ENCODE peak calls at places on chromosomes 3 and 15, in seven cellular contexts. A is HepG2, D is H1, S is SK-N-SH, Z is HCT116, W is K562, Q is GM12878. M is an unnamed sample.

GRCh38 chr3:175748087-175748732 is 889.1 kb downstream of the NAALADL2 start:
- DNase-seq in D (no peak), S (no peak), Q (no peak), W (no peak), Z (no peak), A (no peak), M (no peak)

GRCh38 chr15:55270301-55270700 is 19.3 kb downstream of the RAB27A start:
- DNase-seq in A (no peak), Q (no peak), W (no peak), D (no peak), Z (no peak), S (peak; percentile 24), M (no peak)

GRCh38 chr3:133997871-133998635 is 31.7 kb downstream of the SLCO2A1 start:
- DNase-seq in Q (no peak), D (no peak), W (no peak), A (no peak), Z (no peak), S (no peak), M (no peak)

GRCh38 chr15:72468103-72468502 is 6.0 kb upstream of the ARIH1 start:
- DNase-seq in W (no peak), A (no peak), D (no peak), Q (no peak), Z (no peak), S (no peak), M (no peak)

GRCh38 chr15:27808182-27808581 is 290.9 kb downstream of the OCA2 start:
- DNase-seq in Z (no peak), W (peak; percentile 17), D (no peak), A (no peak), S (no peak), Q (no peak), M (no peak)

GRCh38 chr15:97645758-97646157 is 314.7 kb upstream of the ARRDC4 start:
- DNase-seq in D (no peak), W (no peak), S (no peak), Q (no peak), A (no peak), Z (no peak), M (no peak)

GRCh38 chr3:170458285-170458684 is 39.6 kb downstream of the CLDN11 start:
- DNase-seq in D (no peak), W (no peak), Q (no peak), A (no peak), Z (no peak), S (no peak), M (no peak)

GRCh38 chr3:76470285-76470684 is 569.6 kb upstream of the ROBO2 start:
- DNase-seq in Q (no peak), W (no peak), S (no peak), Z (no peak), A (no peak), D (no peak), M (no peak)

GRCh38 chr3:194306771-194307640 is 44.1 kb downstream of the CPN2 start:
- DNase-seq in Q (peak; percentile 81), W (no peak), D (no peak), A (no peak), S (no peak), Z (no peak), M (no peak)

GRCh38 chr15:84812842-84813241 is 4.3 kb upstream of the ALPK3 start:
- DNase-seq in Q (no peak), W (no peak), S (no peak), A (no peak), D (no peak), Z (no peak), M (no peak)

GRCh38 chr3:51669241-51670052 is 1.6 kb upstream of the TEX264 start:
- DNase-seq in Q (no peak), D (peak; percentile 90), S (peak; percentile 81), Z (peak; percentile 75), W (peak; percentile 63), A (peak; percentile 73), M (peak; percentile 75)
- TF ChIP-seq SIN3A in Q (no peak), D (no peak), S (no peak), Z (no peak), W (no peak), A (no peak), M (no peak)

GRCh38 chr3:152402698-152403456 is 134.1 kb downstream of the MBNL1 start:
- DNase-seq in D (no peak), Q (no peak), W (no peak), S (no peak), A (no peak), Z (no peak), M (no peak)

GRCh38 chr3:152398495-152398894 is 129.8 kb downstream of the MBNL1 start:
- DNase-seq in W (no peak), Q (no peak), D (no peak), S (no peak), Z (no peak), A (no peak), M (no peak)

GRCh38 chr3:152399374-152399773 is 130.6 kb downstream of the MBNL1 start:
- DNase-seq in D (no peak), A (no peak), W (no peak), Z (no peak), S (no peak), Q (no peak), M (no peak)

GRCh38 chr3:152403632-152404066 is 134.9 kb downstream of the MBNL1 start:
- DNase-seq in W (peak; percentile 17), Z (no peak), Q (no peak), A (no peak), D (no peak), S (no peak), M (no peak)

DNA sequence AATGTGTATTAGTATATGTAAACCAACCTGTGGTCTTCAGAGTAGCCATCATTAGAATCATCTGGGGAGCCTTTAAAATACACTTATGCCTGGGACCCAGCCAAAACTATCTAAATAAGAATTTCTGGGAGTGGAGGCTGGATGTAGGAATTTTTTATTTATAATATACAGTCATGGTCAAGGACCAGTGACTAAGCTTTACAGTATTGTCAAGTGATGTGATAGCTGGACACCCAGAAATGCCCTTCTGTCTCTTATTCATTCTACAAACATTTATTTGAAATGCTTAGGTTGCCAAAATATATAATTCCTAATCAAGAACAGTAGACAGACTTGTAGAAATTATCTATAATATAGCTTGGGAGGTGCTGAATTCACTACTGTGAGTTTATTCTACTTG is 132.2 kb downstream of the MBNL1 start:
- DNase-seq in S (no peak), W (no peak), A (no peak), D (no peak), Z (no peak), Q (no peak), M (no peak)
- TF ChIP-seq SIN3A in S (no peak), W (no peak), A (no peak), D (no peak), Z (no peak), Q (no peak), M (no peak)

GRCh38 chr3:12903000-12903800 is 61.8 kb upstream of the RPL32 start:
- DNase-seq in A (no peak), W (no peak), Z (no peak), Q (no peak), S (no peak), D (no peak), M (no peak)

GRCh38 chr3:12900885-12901411 is 59.6 kb upstream of the RPL32 start:
- DNase-seq in Z (no peak), S (no peak), D (no peak), Q (no peak), A (no peak), W (no peak), M (no peak)

GRCh38 chr3:12903881-12904280 is 62.5 kb upstream of the RPL32 start:
- DNase-seq in W (no peak), A (no peak), Q (no peak), D (no peak), Z (no peak), S (no peak), M (no peak)

GRCh38 chr3:12902181-12902999 is 61.0 kb upstream of the RPL32 start:
- DNase-seq in Z (no peak), A (no peak), S (no peak), D (no peak), Q (no peak), W (no peak), M (no peak)

GRCh38 chr3:12901631-12902045 is 60.3 kb upstream of the RPL32 start:
- DNase-seq in W (peak; percentile 65), D (no peak), S (no peak), Z (no peak), Q (no peak), A (peak; percentile 21), M (no peak)
- TF ChIP-seq SIN3A in W (no peak), D (no peak), S (no peak), Z (no peak), Q (no peak), A (no peak), M (no peak)

DNA sequence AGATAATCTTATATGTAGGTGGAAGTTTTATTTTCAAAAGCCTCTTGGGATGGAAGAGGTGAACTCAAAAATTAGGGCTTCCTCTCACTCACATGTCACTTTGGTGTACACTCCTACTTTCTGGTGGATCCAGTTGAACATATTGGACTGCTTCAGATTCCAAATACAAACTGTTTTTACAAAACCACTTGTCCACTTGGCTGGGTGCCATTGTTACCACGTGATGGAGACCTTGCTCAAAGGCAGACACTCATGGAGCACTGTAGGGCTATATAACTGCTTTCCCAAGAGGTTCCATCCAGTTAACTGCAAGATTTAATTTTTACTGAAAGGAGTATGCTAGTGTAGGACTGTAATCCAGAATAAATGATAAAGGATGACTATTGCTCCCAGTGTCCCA is 307.0 kb downstream of the EPHA6 start:
- DNase-seq in W (no peak), D (no peak), A (no peak), Q (no peak), Z (no peak), S (no peak), M (no peak)
- TF ChIP-seq SIN3A in W (no peak), D (no peak), A (no peak), Q (no peak), Z (no peak), S (no peak), M (no peak)

GRCh38 chr3:59374091-59374490 is 324.3 kb upstream of the CFAP20DC start:
- DNase-seq in Z (no peak), D (no peak), S (no peak), Q (no peak), W (no peak), A (no peak), M (no peak)

GRCh38 chr3:59368887-59369286 is 319.1 kb upstream of the CFAP20DC start:
- DNase-seq in Q (no peak), Z (no peak), A (no peak), W (no peak), S (no peak), D (no peak), M (no peak)

GRCh38 chr3:59374812-59375211 is 325.0 kb upstream of the CFAP20DC start:
- DNase-seq in A (no peak), Z (no peak), D (no peak), S (no peak), W (no peak), Q (peak; percentile 91), M (no peak)
- TF ChIP-seq SIN3A in A (no peak), Z (no peak), D (no peak), S (no peak), W (no peak), Q (no peak), M (no peak)

DNA sequence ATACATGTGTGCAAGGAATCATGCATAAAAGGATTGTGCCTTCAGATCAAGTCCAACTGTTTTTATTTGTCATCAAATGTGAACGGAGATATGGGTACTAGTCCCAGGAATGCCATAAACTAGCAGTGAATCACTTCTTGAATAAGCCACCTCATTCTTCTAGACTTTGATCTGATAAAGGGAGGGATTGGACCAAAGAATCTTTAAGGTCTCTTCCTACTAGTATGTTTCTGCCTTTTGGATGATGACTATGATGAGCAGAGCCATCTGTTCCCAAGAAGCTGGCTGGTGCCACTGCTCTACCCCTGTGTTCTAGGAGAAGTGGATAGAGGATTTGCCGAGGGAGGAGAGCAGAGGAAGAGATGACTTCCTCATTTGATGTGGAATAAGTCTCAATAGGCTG is 28.8 kb upstream of the UACA start:
- DNase-seq in D (no peak), S (no peak), A (no peak), Z (peak; percentile 47), Q (no peak), W (no peak), M (peak; percentile 77)
- TF ChIP-seq SIN3A in D (no peak), S (peak; percentile 34), A (no peak), Z (no peak), Q (no peak), W (no peak), M (no peak)